ENCODE peak calls at places on chromosome 11, in ten cellular contexts. Z, J, C, X, Q, Y, E, S, G and P are unnamed samples.

GRCh38 chr11:20443596-20443995 is 56.1 kb downstream of the PRMT3 start:
- DNase-seq in Z (no peak), G (no peak), J (no peak), C (peak), X (no peak), Q (peak), S (no peak), Y (no peak), E (no peak), P (no peak)

GRCh38 chr11:111528557-111528956 is 12.0 kb upstream of the LAYN start:
- DNase-seq in S (no peak), C (no peak), Z (no peak), X (no peak), G (no peak), Q (peak), E (no peak), J (no peak), Y (no peak), P (no peak)

GRCh38 chr11:88301478-88302140 is 35.9 kb downstream of the CTSC start:
- DNase-seq in Z (no peak), C (peak), E (no peak), S (no peak), G (no peak), Y (no peak), Q (peak), J (no peak), X (peak), P (no peak)

GRCh38 chr11:35918716-35919115 is 25.1 kb upstream of the LDLRAD3 start:
- DNase-seq in S (no peak), G (no peak), E (no peak), Q (no peak), Z (no peak), X (no peak), Y (no peak), J (no peak), C (no peak), P (no peak)

GRCh38 chr11:19510468-19510867 is 202.2 kb upstream of the NAV2 start:
- DNase-seq in Q (no peak), Z (no peak), E (no peak), C (no peak), S (no peak), G (no peak), J (no peak), X (no peak), Y (no peak), P (no peak)

GRCh38 chr11:120211522-120212258 is 858 bp downstream of the OAF start:
- DNase-seq in G (no peak), X (no peak), C (no peak), Y (no peak), S (no peak), Z (no peak), J (no peak), Q (peak), E (no peak), P (no peak)

GRCh38 chr11:75429902-75430691 is 2.9 kb downstream of the KLHL35 start:
- DNase-seq in G (peak), Y (no peak), J (peak), C (peak), S (peak), E (peak), X (no peak), Z (no peak), Q (peak), P (peak)

GRCh38 chr11:104549019-104549418 is 349.2 kb downstream of the CASP12 start:
- DNase-seq in J (no peak), X (no peak), Z (no peak), S (no peak), C (no peak), Y (no peak), G (no peak), Q (no peak), E (no peak), P (no peak)

GRCh38 chr11:111538407-111539114 is 2.0 kb upstream of the LAYN start:
- DNase-seq in G (no peak), S (no peak), Y (no peak), Z (no peak), Q (peak), J (no peak), X (no peak), E (no peak), C (no peak), P (no peak)

GRCh38 chr11:15707971-15708370 is 593.2 kb downstream of the INSC start:
- DNase-seq in C (peak), X (no peak), J (no peak), G (peak), Z (peak), Y (no peak), Q (peak), E (peak), S (peak), P (no peak)

GRCh38 chr11:20114588-20114987 is 45.7 kb downstream of the DBX1 start:
- DNase-seq in G (no peak), X (no peak), E (no peak), S (no peak), Z (no peak), Q (peak), Y (no peak), C (no peak), J (no peak), P (no peak)

GRCh38 chr11:69700278-69701140 is 3.3 kb downstream of the FGF19 start:
- DNase-seq in S (peak), E (peak), X (no peak), Y (no peak), G (peak), Q (peak), Z (peak), J (no peak), C (peak), P (peak)

GRCh38 chr11:94597896-94598295 is 30.7 kb downstream of the PIWIL4 start:
- DNase-seq in X (no peak), E (no peak), J (no peak), S (peak), C (peak), Z (no peak), Y (no peak), G (no peak), Q (peak), P (no peak)

GRCh38 chr11:128451651-128452470 is 135.5 kb downstream of the ETS1 start:
- DNase-seq in S (peak), X (no peak), Q (peak), Y (no peak), Z (no peak), C (peak), E (no peak), J (no peak), G (peak), P (no peak)

GRCh38 chr11:96054870-96055705 is 131.2 kb upstream of the MTMR2 start:
- DNase-seq in Y (no peak), G (no peak), X (no peak), Z (no peak), E (no peak), J (no peak), Q (peak), S (no peak), C (peak), P (no peak)

GRCh38 chr11:19873730-19874129 is 161.1 kb downstream of the NAV2 start:
- DNase-seq in G (no peak), S (no peak), Z (no peak), X (no peak), J (no peak), E (no peak), C (no peak), Q (no peak), Y (no peak), P (no peak)

GRCh38 chr11:15716550-15716949 is 601.8 kb downstream of the INSC start:
- DNase-seq in C (no peak), J (no peak), Z (no peak), Y (no peak), Q (no peak), G (no peak), E (no peak), S (no peak), X (no peak), P (no peak)

GRCh38 chr11:121389651-121390050 is 62.5 kb upstream of the SORL1 start:
- DNase-seq in X (no peak), Y (no peak), J (no peak), C (peak), Z (no peak), S (no peak), Q (no peak), G (peak), E (peak), P (no peak)

GRCh38 chr11:28697920-28698827 is 590.0 kb downstream of the METTL15 start:
- DNase-seq in J (peak), S (peak), X (no peak), G (peak), E (peak), C (peak), Q (peak), Z (peak), Y (no peak), P (peak)

GRCh38 chr11:124776865-124777645 is 15.0 kb upstream of the ESAM start:
- DNase-seq in J (no peak), C (no peak), E (no peak), Y (no peak), X (no peak), Z (no peak), S (no peak), Q (no peak), G (no peak), P (no peak)

GRCh38 chr11:123683616-123684170 is 29.3 kb upstream of the SCN3B start:
- DNase-seq in X (no peak), C (no peak), Q (no peak), Y (no peak), S (no peak), G (no peak), E (no peak), J (no peak), Z (no peak), P (no peak)

GRCh38 chr11:120527111-120527748 is 15.7 kb downstream of the GRIK4 start:
- DNase-seq in S (no peak), Y (no peak), G (peak), Z (no peak), E (peak), Q (peak), J (no peak), X (no peak), C (peak), P (peak)

GRCh38 chr11:83689062-83689461 is 402.9 kb upstream of the CCDC90B start:
- DNase-seq in J (no peak), C (no peak), S (no peak), Q (no peak), Y (no peak), G (no peak), E (no peak), X (no peak), Z (no peak), P (no peak)

GRCh38 chr11:7088921-7089320 is at the start of gene RBMXL2:
- DNase-seq in G (no peak), S (no peak), Z (no peak), Q (peak), J (no peak), E (peak), C (no peak), X (no peak), Y (no peak), P (no peak)

GRCh38 chr11:121711900-121712424 is 259.2 kb upstream of the SORL1-AS1 start:
- DNase-seq in S (no peak), Q (peak), J (no peak), G (no peak), X (no peak), Y (no peak), C (peak), E (no peak), Z (no peak), P (no peak)

GRCh38 chr11:57379732-57380131 is 1.2 kb downstream of the PRG3 start:
- DNase-seq in E (peak), S (no peak), Y (no peak), X (no peak), Z (no peak), Q (peak), G (peak), J (peak), C (peak), P (peak)

GRCh38 chr11:76620471-76620870 is 50.1 kb downstream of the LRRC32 start:
- DNase-seq in X (no peak), G (peak), Y (peak), S (no peak), Q (peak), C (peak), J (no peak), Z (peak), E (no peak), P (no peak)

GRCh38 chr11:96486890-96487633 is 97.2 kb downstream of the JRKL start:
- DNase-seq in E (no peak), S (peak), Z (no peak), C (peak), Y (no peak), X (no peak), Q (no peak), J (no peak), G (no peak), P (peak)

GRCh38 chr11:114237321-114238280 is 58.6 kb upstream of the NNMT start:
- DNase-seq in Y (no peak), J (no peak), Z (no peak), X (no peak), Q (peak), E (no peak), G (no peak), C (peak), S (no peak), P (no peak)

GRCh38 chr11:113668255-113668654 is 37.9 kb downstream of the TMPRSS5 start:
- DNase-seq in E (no peak), X (no peak), J (no peak), Z (no peak), C (no peak), Y (no peak), Q (no peak), S (no peak), G (no peak), P (no peak)

GRCh38 chr11:9003573-9004309 is at the start of gene NRIP3:
- DNase-seq in Y (no peak), J (peak), S (peak), X (no peak), C (peak), G (peak), Z (no peak), E (peak), Q (peak), P (peak)

GRCh38 chr11:33892906-33893594 is 1.2 kb upstream of the LMO2 start:
- DNase-seq in J (no peak), Y (no peak), E (no peak), Q (no peak), X (no peak), C (no peak), Z (no peak), G (no peak), S (no peak), P (no peak)

GRCh38 chr11:11966354-11966741 is 42.1 kb downstream of the DKK3 start:
- DNase-seq in X (no peak), Q (no peak), J (no peak), Y (no peak), Z (no peak), G (no peak), C (no peak), E (no peak), S (no peak), P (no peak)

GRCh38 chr11:125275905-125276634 is 111.5 kb downstream of the PKNOX2 start:
- DNase-seq in C (peak), Q (no peak), J (no peak), S (no peak), E (no peak), G (no peak), X (no peak), Z (no peak), Y (no peak), P (no peak)

GRCh38 chr11:61718046-61718531 is 34.3 kb upstream of the MYRF start:
- DNase-seq in E (no peak), S (no peak), Q (no peak), Z (no peak), C (no peak), G (no peak), J (no peak), Y (no peak), X (no peak), P (no peak)

GRCh38 chr11:111310088-111310487 is 11.7 kb downstream of the POU2AF3 start:
- DNase-seq in S (no peak), G (no peak), J (no peak), E (no peak), Q (no peak), Y (no peak), X (no peak), Z (no peak), C (no peak), P (no peak)

GRCh38 chr11:23123766-23124165 is 263.5 kb upstream of the CCDC179 start:
- DNase-seq in C (peak), E (no peak), X (no peak), Z (no peak), J (no peak), Q (peak), S (no peak), Y (no peak), G (peak), P (no peak)

GRCh38 chr11:35289821-35290220 is 129.5 kb downstream of the SLC1A2 start:
- DNase-seq in Z (no peak), C (peak), J (no peak), Q (peak), Y (peak), G (no peak), X (no peak), E (no peak), S (no peak), P (no peak)

GRCh38 chr11:82906236-82906635 is 4.7 kb downstream of the DDIAS start:
- DNase-seq in J (no peak), Q (peak), C (peak), Y (no peak), Z (no peak), G (peak), X (no peak), S (no peak), E (no peak), P (no peak)

GRCh38 chr11:134994431-134994830 is 582.4 kb upstream of the B3GAT1 start:
- DNase-seq in S (no peak), C (no peak), Z (no peak), J (no peak), E (no peak), G (no peak), X (no peak), Y (no peak), Q (no peak), P (no peak)
- TF ChIP-seq CTCF in S (no peak), C (no peak), Z (no peak), J (no peak), E (no peak), G (no peak), X (no peak), Y (no peak), Q (no peak), P (no peak)

GRCh38 chr11:46808804-46809431 is 37.2 kb downstream of the CKAP5 start:
- DNase-seq in S (no peak), J (no peak), C (peak), G (peak), X (no peak), Z (no peak), Y (peak), Q (peak), E (no peak), P (no peak)
- TF ChIP-seq CTCF in S (no peak), J (peak), C (peak), G (peak), X (peak), Z (peak), Y (peak), Q (no peak), E (no peak), P (no peak)

GRCh38 chr11:31397239-31397834 is 27.7 kb downstream of the DNAJC24 start:
- DNase-seq in C (peak), S (no peak), Q (peak), G (peak), E (no peak), J (no peak), Y (no peak), X (no peak), Z (no peak), P (no peak)
- TF ChIP-seq CTCF in C (peak), S (peak), Q (peak), G (peak), E (peak), J (peak), Y (peak), X (peak), Z (peak), P (peak)

GRCh38 chr11:116556483-116556882 is 216.3 kb downstream of the BUD13 start:
- DNase-seq in E (no peak), G (no peak), Y (no peak), X (no peak), C (no peak), S (no peak), Q (no peak), Z (no peak), J (no peak), P (no peak)

GRCh38 chr11:116557261-116557660 is 215.5 kb downstream of the BUD13 start:
- DNase-seq in X (no peak), G (no peak), C (no peak), Y (no peak), Q (peak), Z (no peak), J (no peak), E (no peak), S (no peak), P (no peak)

GRCh38 chr11:116563028-116563712 is 209.6 kb downstream of the BUD13 start:
- DNase-seq in X (no peak), S (no peak), Q (no peak), C (peak), Y (no peak), Z (no peak), J (no peak), E (no peak), G (no peak), P (peak)

GRCh38 chr11:116563713-116564050 is 209.1 kb downstream of the BUD13 start:
- DNase-seq in J (no peak), X (no peak), G (no peak), Z (no peak), S (no peak), Y (no peak), Q (no peak), E (no peak), C (no peak), P (no peak)

GRCh38 chr11:116558504-116559252 is 214.1 kb downstream of the BUD13 start:
- DNase-seq in C (peak), J (no peak), Y (no peak), Z (no peak), X (no peak), Q (peak), G (no peak), E (no peak), S (no peak), P (no peak)
- TF ChIP-seq CTCF in C (no peak), J (no peak), Y (no peak), Z (no peak), X (no peak), Q (no peak), G (no peak), E (no peak), S (no peak), P (no peak)

GRCh38 chr11:47216141-47216798 is 1.5 kb downstream of the DDB2 start:
- DNase-seq in S (peak), X (peak), E (no peak), Y (peak), Z (no peak), G (peak), J (no peak), Q (peak), C (peak), P (no peak)
- TF ChIP-seq CTCF in S (no peak), X (peak), E (no peak), Y (no peak), Z (peak), G (no peak), J (no peak), Q (no peak), C (no peak), P (no peak)

DNA sequence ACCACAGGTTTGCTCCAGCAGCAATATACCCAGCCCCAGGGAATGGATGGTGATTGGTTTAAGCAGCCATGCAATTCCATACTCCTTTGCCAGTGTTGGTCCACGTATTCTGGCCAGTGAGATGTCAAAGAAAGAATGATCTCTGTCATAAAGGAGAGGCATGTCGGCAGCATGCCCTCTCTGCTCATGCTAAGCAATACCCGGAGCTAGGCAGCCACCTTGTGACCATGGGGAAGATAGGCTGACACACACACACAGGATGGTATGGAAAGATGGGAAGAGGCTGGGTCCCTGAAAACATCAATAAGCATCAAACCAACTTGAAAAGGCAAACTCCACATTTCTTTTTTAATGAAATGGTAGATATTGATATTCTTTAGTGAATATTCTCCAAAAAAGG is 5.1 kb downstream of the ABCC8 start:
- DNase-seq in G (no peak), Z (no peak), E (no peak), Y (no peak), S (no peak), X (no peak), Q (no peak), J (no peak), C (no peak), P (no peak)
- TF ChIP-seq CTCF in G (no peak), Z (no peak), E (no peak), Y (no peak), S (no peak), X (no peak), Q (no peak), J (no peak), C (no peak), P (no peak)

GRCh38 chr11:65352783-65353182 is 1.8 kb upstream of the TIGD3 start:
- DNase-seq in Y (no peak), S (no peak), J (no peak), C (peak), Q (peak), X (no peak), G (no peak), E (no peak), Z (no peak), P (no peak)
- TF ChIP-seq CTCF in Y (no peak), S (no peak), J (peak), C (peak), Q (peak), X (no peak), G (peak), E (no peak), Z (peak), P (peak)